ENCODE peak calls at places on chromosome 18, in four cellular contexts. L, H, Y and T are unnamed samples.
A peak's percentile ranks its signal among the peaks of the same experiment; 100 is the strongest.

GRCh38 chr18:48804856-48805610 is 145.7 kb downstream of the SMAD7 start:
- DNase-seq in L (peak; percentile 1), H (no peak), Y (no peak), T (no peak)

GRCh38 chr18:27064673-27065072 is 120.4 kb downstream of the CHST9 start:
- DNase-seq in L (no peak), H (no peak), Y (no peak), T (no peak)

GRCh38 chr18:46464926-46465655 is 191.9 kb downstream of the LOXHD1 start:
- DNase-seq in L (no peak), H (peak; percentile 13), Y (no peak), T (no peak)

GRCh38 chr18:61893304-61893970 is 630 bp upstream of the RNF152 start:
- DNase-seq in L (peak; percentile 48), H (peak; percentile 39), Y (no peak), T (no peak)

GRCh38 chr18:22346968-22347611 is 70.6 kb downstream of the CTAGE1 start:
- DNase-seq in L (peak; percentile 66), H (no peak), Y (no peak), T (peak; percentile 5)

GRCh38 chr18:59918320-59918755 is 18.5 kb downstream of the PMAIP1 start:
- DNase-seq in L (no peak), H (peak; percentile 33), Y (peak; percentile 80), T (no peak)

GRCh38 chr18:36075862-36076587 is 8.7 kb upstream of the RPRD1A start:
- DNase-seq in L (no peak), H (no peak), Y (peak; percentile 21), T (peak; percentile 58)

GRCh38 chr18:36814994-36815393 is 13.8 kb downstream of the TPGS2 start:
- DNase-seq in L (no peak), H (peak; percentile 34), Y (no peak), T (no peak)

GRCh38 chr18:59915606-59916005 is 15.8 kb downstream of the PMAIP1 start:
- DNase-seq in L (no peak), H (no peak), Y (no peak), T (no peak)

GRCh38 chr18:11607897-11608296 is 1.5 kb upstream of the SLC35G4 start:
- DNase-seq in L (no peak), H (no peak), Y (no peak), T (no peak)

GRCh38 chr18:57975805-57976204 is 68.2 kb upstream of the NEDD4L start:
- DNase-seq in L (no peak), H (no peak), Y (no peak), T (no peak)

GRCh38 chr18:63578357-63578958 is 8.7 kb upstream of the SERPINB13 start:
- DNase-seq in L (peak; percentile 39), H (peak; percentile 13), Y (no peak), T (peak; percentile 23)

GRCh38 chr18:76803814-76804213 is 18.5 kb upstream of the ZNF236 start:
- DNase-seq in L (peak; percentile 79), H (peak; percentile 47), Y (peak; percentile 51), T (peak; percentile 44)

GRCh38 chr18:46051731-46052461 is 20.2 kb downstream of the PSTPIP2 start:
- DNase-seq in L (no peak), H (no peak), Y (no peak), T (peak; percentile 98)

GRCh38 chr18:73520229-73520628 is 627.4 kb downstream of the FBXO15 start:
- DNase-seq in L (peak; percentile 70), H (no peak), Y (no peak), T (peak; percentile 5)

GRCh38 chr18:48295586-48296311 is 113.4 kb downstream of the ZBTB7C start:
- DNase-seq in L (peak; percentile 66), H (no peak), Y (no peak), T (peak; percentile 3)

GRCh38 chr18:6396276-6396675 is 18.4 kb downstream of the L3MBTL4 start:
- DNase-seq in L (no peak), H (no peak), Y (no peak), T (no peak)

GRCh38 chr18:68837665-68838390 is 39.9 kb downstream of the CCDC102B start:
- DNase-seq in L (no peak), H (no peak), Y (no peak), T (no peak)

GRCh38 chr18:57789759-57790158 is 13.4 kb downstream of the ATP8B1 start:
- DNase-seq in L (no peak), H (no peak), Y (no peak), T (no peak)

GRCh38 chr18:62452280-62452824 is 70.5 kb upstream of the ZCCHC2 start:
- DNase-seq in L (no peak), H (no peak), Y (no peak), T (peak; percentile 99)

GRCh38 chr18:5998166-5998881 is 103.0 kb upstream of the TMEM200C start:
- DNase-seq in L (no peak), H (no peak), Y (no peak), T (peak; percentile 88)

GRCh38 chr18:2302628-2303516 is 268.4 kb downstream of the METTL4 start:
- DNase-seq in L (no peak), H (peak; percentile 77), Y (no peak), T (no peak)

GRCh38 chr18:21303445-21303844 is 61.4 kb downstream of the GREB1L start:
- DNase-seq in L (no peak), H (no peak), Y (no peak), T (no peak)

GRCh38 chr18:32618501-32618985 is 147.9 kb upstream of the GAREM1 start:
- DNase-seq in L (no peak), H (no peak), Y (no peak), T (no peak)

GRCh38 chr18:48941672-48942071 is 9.1 kb downstream of the SMAD7 start:
- DNase-seq in L (peak; percentile 49), H (no peak), Y (no peak), T (no peak)

GRCh38 chr18:45619826-45620201 is 4.5 kb downstream of the SLC14A2 start:
- DNase-seq in L (no peak), H (no peak), Y (no peak), T (no peak)

GRCh38 chr18:46405832-46406538 is 251.0 kb downstream of the LOXHD1 start:
- DNase-seq in L (no peak), H (no peak), Y (no peak), T (no peak)

GRCh38 chr18:72543362-72544055 is 633 bp downstream of the CBLN2 start:
- DNase-seq in L (peak; percentile 14), H (no peak), Y (no peak), T (no peak)

GRCh38 chr18:14941256-14941655 is 193.3 kb downstream of the ANKRD30B start:
- DNase-seq in L (no peak), H (no peak), Y (no peak), T (no peak)

GRCh38 chr18:49277395-49278036 is 182.9 kb downstream of the DYM start:
- DNase-seq in L (no peak), H (no peak), Y (no peak), T (no peak)

GRCh38 chr18:58361212-58361611 is 267.7 kb downstream of the ALPK2 start:
- DNase-seq in L (no peak), H (no peak), Y (no peak), T (no peak)

GRCh38 chr18:61965306-61965705 is 72.5 kb upstream of the RNF152 start:
- DNase-seq in L (no peak), H (no peak), Y (no peak), T (no peak)

GRCh38 chr18:44195394-44196140 is 485.1 kb upstream of the SETBP1 start:
- DNase-seq in L (no peak), H (no peak), Y (no peak), T (no peak)

DNA sequence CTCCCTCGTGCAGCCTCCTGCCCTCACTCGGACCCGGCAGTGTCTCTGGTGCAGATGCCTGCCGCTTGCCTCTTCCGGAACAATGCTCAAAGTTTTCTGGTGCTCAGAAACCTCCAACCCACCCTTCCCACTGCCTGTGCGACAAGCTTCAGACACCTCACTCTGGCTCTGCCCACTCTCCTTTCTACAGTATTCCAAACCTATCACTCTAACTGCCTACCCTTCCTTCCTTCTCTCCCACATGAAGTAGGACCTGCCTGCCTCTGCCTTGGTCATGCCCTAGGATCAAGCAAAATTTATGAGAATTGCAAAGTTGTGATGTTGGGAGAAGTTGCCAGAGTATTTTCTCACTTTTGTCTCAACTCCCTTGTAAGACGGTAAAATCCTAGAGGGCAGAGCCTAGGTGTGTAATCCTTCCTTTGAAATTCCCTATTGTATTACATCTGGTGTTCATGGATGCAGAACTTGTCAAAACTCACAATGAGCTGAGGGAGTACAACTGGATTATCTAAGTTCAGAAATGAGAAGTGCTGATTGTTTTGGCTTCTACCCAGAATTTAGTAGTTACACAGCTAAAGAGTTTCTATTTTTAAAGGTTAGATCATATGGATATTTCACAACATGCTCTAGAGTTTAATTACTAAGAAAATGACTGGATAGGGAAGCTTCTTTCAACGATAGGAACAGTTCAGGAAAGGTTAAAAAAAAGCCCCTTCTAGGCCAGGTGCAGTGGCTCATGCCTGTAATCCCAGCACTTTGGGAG is 7.2 kb downstream of the NPC1 start:
- DNase-seq in L (no peak), H (no peak), Y (no peak), T (no peak)
- TF ChIP-seq CREB1 in L (no peak), H (no peak), Y (no peak), T (no peak)

DNA sequence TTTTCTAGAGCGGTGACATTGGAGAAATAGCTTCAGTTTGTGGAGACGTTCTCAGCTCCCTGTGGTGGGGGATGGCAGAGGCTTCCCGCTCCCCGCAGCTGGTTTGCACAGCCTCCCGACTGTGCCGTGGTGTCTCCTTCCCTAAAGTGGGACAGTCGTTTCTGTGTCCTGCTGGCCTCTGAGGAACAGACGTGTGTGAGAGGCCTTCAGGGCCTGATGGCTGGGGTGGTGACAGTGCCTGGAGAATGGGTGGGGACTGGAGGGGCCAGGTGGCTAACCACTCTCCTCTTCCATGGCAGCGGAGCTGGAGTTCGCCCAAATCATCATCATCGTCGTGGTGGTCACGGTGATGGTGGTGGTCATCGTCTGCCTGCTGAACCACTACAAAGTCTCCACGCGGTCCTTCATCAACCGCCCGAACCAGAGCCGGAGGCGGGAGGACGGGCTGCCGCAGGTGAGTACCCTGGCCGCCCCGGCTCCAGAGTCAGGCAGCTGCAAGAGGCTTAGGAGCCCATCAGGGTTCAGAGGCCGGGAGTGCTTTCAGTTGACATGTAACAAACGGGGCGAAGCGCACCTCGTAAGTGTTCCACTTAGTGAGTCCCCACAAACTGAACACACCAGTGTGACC is 105.4 kb downstream of the FAM210A start:
- DNase-seq in L (no peak), H (no peak), Y (no peak), T (no peak)
- TF ChIP-seq ETV6 in L (no peak), H (no peak), Y (no peak), T (no peak)

GRCh38 chr18:79543861-79544385 is 135.7 kb upstream of the CTDP1 start:
- DNase-seq in L (no peak), H (no peak), Y (no peak), T (no peak)
- TF ChIP-seq CREB1 in L (no peak), H (no peak), Y (no peak), T (no peak)

GRCh38 chr18:75502286-75502685 is 74.8 kb upstream of the SMIM21 start:
- DNase-seq in L (no peak), H (no peak), Y (no peak), T (no peak)

GRCh38 chr18:75507636-75508035 is 80.1 kb upstream of the SMIM21 start:
- DNase-seq in L (no peak), H (no peak), Y (no peak), T (no peak)

GRCh38 chr18:75500510-75500909 is 73.0 kb upstream of the SMIM21 start:
- DNase-seq in L (no peak), H (no peak), Y (no peak), T (no peak)

GRCh38 chr18:75504469-75504868 is 77.0 kb upstream of the SMIM21 start:
- DNase-seq in L (no peak), H (no peak), Y (no peak), T (no peak)
- TF ChIP-seq ETV6 in L (no peak), H (no peak), Y (no peak), T (no peak)